ENCODE peak calls at places on chromosomes 3 and 15, in four cellular contexts. A, Q, I and Y are unnamed samples.

GRCh38 chr15:32701863-32702262 is 15.9 kb upstream of the GREM1 start:
- ATAC-seq in A (no peak), Q (no peak), I (no peak), Y (no peak)

GRCh38 chr3:155737844-155738460 is 6.9 kb downstream of the PLCH1 start:
- ATAC-seq in A (no peak), Q (no peak), I (no peak), Y (no peak)

GRCh38 chr3:31911643-31912042 is 69.4 kb downstream of the OSBPL10 start:
- ATAC-seq in A (no peak), Q (no peak), I (no peak), Y (peak)

GRCh38 chr3:41526995-41527573 is 327.8 kb downstream of the CTNNB1 start:
- ATAC-seq in A (no peak), Q (no peak), I (no peak), Y (no peak)

GRCh38 chr3:195164573-195165263 is 106.2 kb downstream of the XXYLT1 start:
- ATAC-seq in A (no peak), Q (no peak), I (no peak), Y (no peak)

GRCh38 chr3:14441240-14441919 is 39.0 kb downstream of the SLC6A6 start:
- ATAC-seq in A (no peak), Q (no peak), I (no peak), Y (peak)

GRCh38 chr15:90597477-90598052 is 67.8 kb downstream of the CRTC3 start:
- ATAC-seq in A (peak), Q (peak), I (peak), Y (no peak)

GRCh38 chr15:59524331-59524731 is 86.3 kb downstream of the FAM81A start:
- ATAC-seq in A (no peak), Q (peak), I (peak), Y (no peak)

GRCh38 chr3:12541625-12542024 is 3.7 kb downstream of the MKRN2OS start:
- ATAC-seq in A (no peak), Q (no peak), I (no peak), Y (no peak)

GRCh38 chr3:113275876-113276580 is 64.7 kb downstream of the BOC start:
- ATAC-seq in A (peak), Q (no peak), I (peak), Y (peak)

GRCh38 chr3:62109534-62109933 is 263.8 kb downstream of the FEZF2 start:
- ATAC-seq in A (no peak), Q (no peak), I (peak), Y (no peak)

GRCh38 chr15:101625169-101625568 is 27.0 kb downstream of the TM2D3 start:
- ATAC-seq in A (no peak), Q (no peak), I (no peak), Y (no peak)